ENCODE peak calls at places on chromosomes 7 and 10, in ten cellular contexts. One of them, this sample, is unnamed.

GRCh38 chr10:60238408-60239100 is 151.1 kb downstream of the ANK3 start:
- DNase-seq in psoas muscle: no peak
- DNase-seq in stomach: peak; percentile 44
- DNase-seq in lower lobe of right lung: no peak
- DNase-seq in CD8-positive, alpha-beta T cell: no peak
- DNase-seq in left ventricle myocardium inferior: no peak
- DNase-seq in fibroblast of lung: peak; percentile 62
- DNase-seq in NT2/D1: peak; percentile 27
- DNase-seq in colonic mucosa: no peak
- DNase-seq in naive thymus-derived CD4-positive, alpha-beta T cell: no peak
- DNase-seq in this sample: no peak

GRCh38 chr10:17100586-17100985 is 29.0 kb downstream of the CUBN start:
- DNase-seq in lower lobe of right lung: no peak
- DNase-seq in psoas muscle: no peak
- DNase-seq in stomach: no peak
- DNase-seq in colonic mucosa: no peak
- DNase-seq in CD8-positive, alpha-beta T cell: no peak
- DNase-seq in fibroblast of lung: peak; percentile 46
- DNase-seq in left ventricle myocardium inferior: no peak
- DNase-seq in naive thymus-derived CD4-positive, alpha-beta T cell: no peak
- DNase-seq in NT2/D1: no peak
- DNase-seq in this sample: no peak

GRCh38 chr7:115825736-115826135 is 204.8 kb downstream of the TFEC start:
- DNase-seq in CD8-positive, alpha-beta T cell: no peak
- DNase-seq in psoas muscle: no peak
- DNase-seq in colonic mucosa: no peak
- DNase-seq in fibroblast of lung: peak; percentile 53
- DNase-seq in stomach: no peak
- DNase-seq in left ventricle myocardium inferior: no peak
- DNase-seq in NT2/D1: no peak
- DNase-seq in naive thymus-derived CD4-positive, alpha-beta T cell: no peak
- DNase-seq in lower lobe of right lung: no peak
- DNase-seq in this sample: no peak

GRCh38 chr10:23433710-23434109 is 5.2 kb upstream of the OTUD1 start:
- DNase-seq in CD8-positive, alpha-beta T cell: no peak
- DNase-seq in stomach: no peak
- DNase-seq in left ventricle myocardium inferior: no peak
- DNase-seq in fibroblast of lung: no peak
- DNase-seq in colonic mucosa: no peak
- DNase-seq in NT2/D1: no peak
- DNase-seq in naive thymus-derived CD4-positive, alpha-beta T cell: no peak
- DNase-seq in psoas muscle: no peak
- DNase-seq in lower lobe of right lung: no peak
- DNase-seq in this sample: no peak

GRCh38 chr7:99628471-99629465 is 12.0 kb downstream of the ZSCAN25 start:
- DNase-seq in fibroblast of lung: no peak
- DNase-seq in NT2/D1: no peak
- DNase-seq in left ventricle myocardium inferior: no peak
- DNase-seq in psoas muscle: no peak
- DNase-seq in stomach: no peak
- DNase-seq in lower lobe of right lung: no peak
- DNase-seq in colonic mucosa: no peak
- DNase-seq in CD8-positive, alpha-beta T cell: no peak
- DNase-seq in naive thymus-derived CD4-positive, alpha-beta T cell: no peak
- DNase-seq in this sample: no peak

GRCh38 chr7:113131367-113131766 is 13.0 kb upstream of the SMIM30 start:
- DNase-seq in psoas muscle: no peak
- DNase-seq in stomach: no peak
- DNase-seq in CD8-positive, alpha-beta T cell: no peak
- DNase-seq in NT2/D1: no peak
- DNase-seq in left ventricle myocardium inferior: no peak
- DNase-seq in lower lobe of right lung: no peak
- DNase-seq in fibroblast of lung: no peak
- DNase-seq in naive thymus-derived CD4-positive, alpha-beta T cell: no peak
- DNase-seq in colonic mucosa: no peak
- DNase-seq in this sample: no peak

GRCh38 chr7:121366852-121367431 is 29.2 kb downstream of the FAM3C start:
- DNase-seq in psoas muscle: no peak
- DNase-seq in CD8-positive, alpha-beta T cell: no peak
- DNase-seq in naive thymus-derived CD4-positive, alpha-beta T cell: peak; percentile 60
- DNase-seq in colonic mucosa: no peak
- DNase-seq in left ventricle myocardium inferior: no peak
- DNase-seq in NT2/D1: no peak
- DNase-seq in stomach: no peak
- DNase-seq in lower lobe of right lung: no peak
- DNase-seq in fibroblast of lung: peak; percentile 22
- DNase-seq in this sample: no peak

GRCh38 chr7:38105874-38106483 is 72.1 kb upstream of the STARD3NL start:
- DNase-seq in NT2/D1: peak; percentile 25
- DNase-seq in colonic mucosa: no peak
- DNase-seq in naive thymus-derived CD4-positive, alpha-beta T cell: peak; percentile 45
- DNase-seq in CD8-positive, alpha-beta T cell: peak; percentile 23
- DNase-seq in fibroblast of lung: peak; percentile 45
- DNase-seq in stomach: no peak
- DNase-seq in psoas muscle: no peak
- DNase-seq in left ventricle myocardium inferior: no peak
- DNase-seq in lower lobe of right lung: no peak
- DNase-seq in this sample: no peak

GRCh38 chr10:103895458-103896186 is 22.4 kb downstream of the STN1 start:
- DNase-seq in stomach: no peak
- DNase-seq in left ventricle myocardium inferior: no peak
- DNase-seq in psoas muscle: no peak
- DNase-seq in naive thymus-derived CD4-positive, alpha-beta T cell: no peak
- DNase-seq in colonic mucosa: no peak
- DNase-seq in lower lobe of right lung: no peak
- DNase-seq in fibroblast of lung: peak; percentile 73
- DNase-seq in CD8-positive, alpha-beta T cell: no peak
- DNase-seq in NT2/D1: no peak
- DNase-seq in this sample: no peak

GRCh38 chr10:132541601-132542011 is 4.0 kb downstream of the INPP5A start:
- DNase-seq in CD8-positive, alpha-beta T cell: no peak
- DNase-seq in colonic mucosa: no peak
- DNase-seq in NT2/D1: no peak
- DNase-seq in naive thymus-derived CD4-positive, alpha-beta T cell: no peak
- DNase-seq in lower lobe of right lung: no peak
- DNase-seq in fibroblast of lung: no peak
- DNase-seq in psoas muscle: peak; percentile 41
- DNase-seq in left ventricle myocardium inferior: no peak
- DNase-seq in stomach: no peak
- DNase-seq in this sample: no peak

GRCh38 chr10:101485681-101486554 is 102.1 kb downstream of the POLL start:
- DNase-seq in left ventricle myocardium inferior: no peak
- DNase-seq in fibroblast of lung: no peak
- DNase-seq in stomach: no peak
- DNase-seq in psoas muscle: no peak
- DNase-seq in lower lobe of right lung: no peak
- DNase-seq in colonic mucosa: peak; percentile 20
- DNase-seq in NT2/D1: no peak
- DNase-seq in CD8-positive, alpha-beta T cell: no peak
- DNase-seq in naive thymus-derived CD4-positive, alpha-beta T cell: no peak
- DNase-seq in this sample: peak; percentile 82

GRCh38 chr10:5591336-5591824 is 66.6 kb downstream of the CALML3 start:
- DNase-seq in NT2/D1: no peak
- DNase-seq in lower lobe of right lung: peak; percentile 24
- DNase-seq in left ventricle myocardium inferior: no peak
- DNase-seq in fibroblast of lung: no peak
- DNase-seq in stomach: no peak
- DNase-seq in naive thymus-derived CD4-positive, alpha-beta T cell: no peak
- DNase-seq in psoas muscle: no peak
- DNase-seq in colonic mucosa: no peak
- DNase-seq in CD8-positive, alpha-beta T cell: no peak
- DNase-seq in this sample: no peak

DNA sequence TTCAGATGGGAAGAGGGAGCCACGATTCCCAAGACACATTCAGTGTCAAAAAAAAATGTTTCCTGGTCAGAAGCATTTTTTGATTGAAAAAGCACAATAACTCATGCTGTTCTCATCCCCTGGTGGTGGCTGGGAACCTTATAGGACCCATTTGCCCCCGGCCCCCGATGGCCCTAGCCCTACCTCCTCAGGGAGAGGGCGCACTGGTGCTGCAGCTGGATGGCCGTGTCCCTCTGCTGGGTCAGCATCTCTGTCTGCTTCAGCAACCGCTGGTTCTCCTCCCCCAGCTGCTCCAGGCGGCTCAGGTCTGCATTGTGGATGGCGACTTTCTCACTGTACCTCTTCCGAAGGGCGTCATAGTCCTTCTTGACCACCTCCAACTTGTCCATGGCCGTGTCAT is 83.3 kb downstream of the DLG5 start:
- DNase-seq in colonic mucosa: no peak
- DNase-seq in fibroblast of lung: no peak
- DNase-seq in stomach: no peak
- DNase-seq in NT2/D1: no peak
- DNase-seq in lower lobe of right lung: no peak
- DNase-seq in psoas muscle: no peak
- DNase-seq in left ventricle myocardium inferior: no peak
- DNase-seq in CD8-positive, alpha-beta T cell: no peak
- DNase-seq in naive thymus-derived CD4-positive, alpha-beta T cell: no peak
- DNase-seq in this sample: no peak
- H3K36me3 ChIP-seq in colonic mucosa: no peaks in the 10 kb centered on the region
- H3K36me3 ChIP-seq in fibroblast of lung: peaks cover 20% of the 10 kb centered on the region
- H3K36me3 ChIP-seq in stomach: peaks cover 70% of the 10 kb centered on the region
- H3K36me3 ChIP-seq in NT2/D1: peaks cover 57% of the 10 kb centered on the region
- H3K36me3 ChIP-seq in lower lobe of right lung: peaks cover 61% of the 10 kb centered on the region
- H3K36me3 ChIP-seq in psoas muscle: peaks cover 67% of the 10 kb centered on the region
- H3K36me3 ChIP-seq in left ventricle myocardium inferior: peaks cover 36% of the 10 kb centered on the region
- H3K36me3 ChIP-seq in CD8-positive, alpha-beta T cell: no peaks in the 10 kb centered on the region
- H3K36me3 ChIP-seq in naive thymus-derived CD4-positive, alpha-beta T cell: no peaks in the 10 kb centered on the region
- H3K36me3 ChIP-seq in this sample: no peaks in the 10 kb centered on the region

DNA sequence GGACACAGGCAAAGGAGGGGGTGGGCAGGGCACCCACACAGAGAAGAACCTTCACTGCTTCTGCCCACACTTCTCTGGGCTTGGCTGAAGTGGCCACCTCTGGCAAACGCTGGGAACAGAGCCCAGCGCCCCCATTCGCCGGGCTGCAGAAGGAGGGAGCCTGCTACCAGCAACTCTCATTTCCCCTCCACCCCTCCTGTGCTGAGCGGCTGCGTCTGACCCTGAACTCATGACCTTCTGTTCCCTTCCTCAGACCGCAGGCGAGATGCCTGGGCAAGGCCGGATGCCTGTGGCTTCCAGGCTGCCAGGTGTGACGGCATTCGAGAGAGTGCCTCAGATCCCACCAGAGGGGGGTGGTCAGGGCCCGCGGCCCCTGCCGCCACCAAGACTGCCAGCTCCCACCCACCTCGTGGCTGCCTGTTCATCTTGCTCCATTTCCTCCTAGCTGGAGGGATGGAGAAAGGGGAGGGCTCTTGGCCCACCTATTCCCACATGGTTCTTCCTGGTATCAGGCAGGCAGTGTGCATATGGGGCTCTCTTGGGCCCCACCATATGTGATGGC is 19.8 kb downstream of the DNAJB12 start:
- DNase-seq in fibroblast of lung: peak; percentile 96
- DNase-seq in lower lobe of right lung: peak; percentile 93
- DNase-seq in naive thymus-derived CD4-positive, alpha-beta T cell: peak; percentile 89
- DNase-seq in psoas muscle: peak; percentile 93
- DNase-seq in stomach: peak; percentile 97
- DNase-seq in CD8-positive, alpha-beta T cell: peak; percentile 95
- DNase-seq in NT2/D1: no peak
- DNase-seq in left ventricle myocardium inferior: peak; percentile 80
- DNase-seq in colonic mucosa: peak; percentile 68
- DNase-seq in this sample: no peak
- H3K4me3 ChIP-seq in fibroblast of lung: no peak overlapping the region
- H3K4me3 ChIP-seq in lower lobe of right lung: peak overlapping the region; percentile 12
- H3K4me3 ChIP-seq in naive thymus-derived CD4-positive, alpha-beta T cell: peak overlapping the region; percentile 50
- H3K4me3 ChIP-seq in psoas muscle: peak overlapping the region; percentile 23
- H3K4me3 ChIP-seq in stomach: peak overlapping the region; percentile 17
- H3K4me3 ChIP-seq in CD8-positive, alpha-beta T cell: peak overlapping the region; percentile 44
- H3K4me3 ChIP-seq in NT2/D1: no peak overlapping the region
- H3K4me3 ChIP-seq in left ventricle myocardium inferior: peak overlapping the region; percentile 17
- H3K4me3 ChIP-seq in colonic mucosa: no peak overlapping the region
- H3K4me3 ChIP-seq in this sample: no peak overlapping the region

GRCh38 chr10:110671788-110672579 is 27.8 kb downstream of the RBM20 start:
- DNase-seq in fibroblast of lung: peak; percentile 75
- DNase-seq in lower lobe of right lung: peak; percentile 77
- DNase-seq in psoas muscle: peak; percentile 85
- DNase-seq in colonic mucosa: peak; percentile 67
- DNase-seq in NT2/D1: no peak
- DNase-seq in left ventricle myocardium inferior: peak; percentile 75
- DNase-seq in naive thymus-derived CD4-positive, alpha-beta T cell: peak; percentile 58
- DNase-seq in stomach: peak; percentile 70
- DNase-seq in CD8-positive, alpha-beta T cell: peak; percentile 60
- DNase-seq in this sample: no peak

GRCh38 chr10:110666673-110667072 is 22.5 kb downstream of the RBM20 start:
- DNase-seq in fibroblast of lung: no peak
- DNase-seq in NT2/D1: no peak
- DNase-seq in colonic mucosa: no peak
- DNase-seq in left ventricle myocardium inferior: no peak
- DNase-seq in psoas muscle: no peak
- DNase-seq in naive thymus-derived CD4-positive, alpha-beta T cell: no peak
- DNase-seq in CD8-positive, alpha-beta T cell: no peak
- DNase-seq in lower lobe of right lung: no peak
- DNase-seq in stomach: no peak
- DNase-seq in this sample: no peak

GRCh38 chr10:110667620-110668343 is 23.6 kb downstream of the RBM20 start:
- DNase-seq in NT2/D1: no peak
- DNase-seq in CD8-positive, alpha-beta T cell: no peak
- DNase-seq in stomach: no peak
- DNase-seq in psoas muscle: peak; percentile 77
- DNase-seq in left ventricle myocardium inferior: no peak
- DNase-seq in naive thymus-derived CD4-positive, alpha-beta T cell: no peak
- DNase-seq in lower lobe of right lung: no peak
- DNase-seq in fibroblast of lung: no peak
- DNase-seq in colonic mucosa: no peak
- DNase-seq in this sample: no peak

GRCh38 chr10:110670335-110670734 is 26.2 kb downstream of the RBM20 start:
- DNase-seq in left ventricle myocardium inferior: no peak
- DNase-seq in lower lobe of right lung: no peak
- DNase-seq in stomach: no peak
- DNase-seq in colonic mucosa: no peak
- DNase-seq in fibroblast of lung: no peak
- DNase-seq in naive thymus-derived CD4-positive, alpha-beta T cell: no peak
- DNase-seq in NT2/D1: no peak
- DNase-seq in psoas muscle: no peak
- DNase-seq in CD8-positive, alpha-beta T cell: no peak
- DNase-seq in this sample: no peak

DNA sequence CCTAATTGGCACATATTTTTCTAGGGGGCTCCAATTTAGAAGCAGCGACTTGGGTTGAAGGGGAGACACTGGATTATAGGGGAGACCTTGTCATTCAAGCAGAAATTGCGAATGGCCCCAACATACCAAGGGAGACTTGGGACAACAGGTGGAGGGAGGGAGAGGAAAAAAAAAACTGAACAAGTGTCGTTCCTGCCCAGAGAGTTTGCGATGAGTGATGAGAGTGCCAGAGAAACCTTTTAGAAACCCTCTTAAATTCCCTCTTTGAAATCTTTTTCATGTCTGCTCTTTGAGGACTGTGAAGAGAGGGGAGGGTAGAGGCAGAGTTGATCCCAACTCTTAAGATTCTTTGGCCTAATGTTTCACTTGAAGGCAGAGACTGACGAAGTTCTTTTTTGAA is 24.3 kb downstream of the RBM20 start:
- DNase-seq in naive thymus-derived CD4-positive, alpha-beta T cell: no peak
- DNase-seq in NT2/D1: no peak
- DNase-seq in left ventricle myocardium inferior: no peak
- DNase-seq in CD8-positive, alpha-beta T cell: no peak
- DNase-seq in psoas muscle: no peak
- DNase-seq in fibroblast of lung: no peak
- DNase-seq in colonic mucosa: no peak
- DNase-seq in stomach: no peak
- DNase-seq in lower lobe of right lung: no peak
- DNase-seq in this sample: no peak
- H3K36me3 ChIP-seq in naive thymus-derived CD4-positive, alpha-beta T cell: no peaks in the 10 kb centered on the region
- H3K36me3 ChIP-seq in NT2/D1: no peaks in the 10 kb centered on the region
- H3K36me3 ChIP-seq in left ventricle myocardium inferior: no peaks in the 10 kb centered on the region
- H3K36me3 ChIP-seq in CD8-positive, alpha-beta T cell: no peaks in the 10 kb centered on the region
- H3K36me3 ChIP-seq in psoas muscle: no peaks in the 10 kb centered on the region
- H3K36me3 ChIP-seq in fibroblast of lung: no peaks in the 10 kb centered on the region
- H3K36me3 ChIP-seq in colonic mucosa: no peaks in the 10 kb centered on the region
- H3K36me3 ChIP-seq in stomach: no peaks in the 10 kb centered on the region
- H3K36me3 ChIP-seq in lower lobe of right lung: no peaks in the 10 kb centered on the region
- H3K36me3 ChIP-seq in this sample: no peaks in the 10 kb centered on the region

GRCh38 chr10:117175901-117176534 is 21.3 kb upstream of the KCNK18 start:
- DNase-seq in stomach: peak; percentile 80
- DNase-seq in naive thymus-derived CD4-positive, alpha-beta T cell: peak; percentile 74
- DNase-seq in left ventricle myocardium inferior: peak; percentile 76
- DNase-seq in psoas muscle: peak; percentile 75
- DNase-seq in CD8-positive, alpha-beta T cell: peak; percentile 66
- DNase-seq in colonic mucosa: peak; percentile 86
- DNase-seq in NT2/D1: peak; percentile 66
- DNase-seq in fibroblast of lung: peak; percentile 57
- DNase-seq in lower lobe of right lung: peak; percentile 77
- DNase-seq in this sample: no peak
- H3K4me3 ChIP-seq in stomach: peak overlapping the region; percentile 68
- H3K4me3 ChIP-seq in naive thymus-derived CD4-positive, alpha-beta T cell: peak overlapping the region; percentile 57
- H3K4me3 ChIP-seq in left ventricle myocardium inferior: peak overlapping the region; percentile 63
- H3K4me3 ChIP-seq in psoas muscle: peak overlapping the region; percentile 50
- H3K4me3 ChIP-seq in CD8-positive, alpha-beta T cell: peak overlapping the region; percentile 53
- H3K4me3 ChIP-seq in colonic mucosa: peak overlapping the region; percentile 50
- H3K4me3 ChIP-seq in NT2/D1: peak overlapping the region; percentile 44
- H3K4me3 ChIP-seq in fibroblast of lung: peak overlapping the region; percentile 12
- H3K4me3 ChIP-seq in lower lobe of right lung: peak overlapping the region; percentile 59
- H3K4me3 ChIP-seq in this sample: no peak overlapping the region

This sample was measured in SK-N-MC.